ENCODE peak calls at places on chromosomes 16 and 17, in four cellular contexts. One of them, this sample, is unnamed.
A peak's percentile ranks its signal among the peaks of the same experiment; 100 is the strongest.

GRCh38 chr17:78263736-78264340 is 32.4 kb downstream of the TMEM235 start:
- DNase-seq in GM18507: no peak
- DNase-seq in left lobe of liver: peak; percentile 45
- DNase-seq in stimulated activated CD4-positive, alpha-beta T cell treated with anti-CD3 and anti-CD28 coated beads, Interleukin-2, amount 100 ng/mL, for 48 hours: no peak
- DNase-seq in this sample: no peak

GRCh38 chr17:74873874-74874614 is 1.2 kb upstream of the FDXR start:
- DNase-seq in GM18507: no peak
- DNase-seq in left lobe of liver: no peak
- DNase-seq in stimulated activated CD4-positive, alpha-beta T cell treated with anti-CD3 and anti-CD28 coated beads, Interleukin-2, amount 100 ng/mL, for 48 hours: no peak
- DNase-seq in this sample: no peak

GRCh38 chr17:68512967-68513474 is 791 bp downstream of the PRKAR1A start:
- DNase-seq in GM18507: no peak
- DNase-seq in left lobe of liver: no peak
- DNase-seq in stimulated activated CD4-positive, alpha-beta T cell treated with anti-CD3 and anti-CD28 coated beads, Interleukin-2, amount 100 ng/mL, for 48 hours: no peak
- DNase-seq in this sample: no peak

GRCh38 chr17:14746784-14747575 is 446.1 kb downstream of the HS3ST3B1 start:
- DNase-seq in GM18507: no peak
- DNase-seq in left lobe of liver: no peak
- DNase-seq in stimulated activated CD4-positive, alpha-beta T cell treated with anti-CD3 and anti-CD28 coated beads, Interleukin-2, amount 100 ng/mL, for 48 hours: no peak
- DNase-seq in this sample: peak; percentile 54

GRCh38 chr17:67862614-67863217 is 37.4 kb downstream of the BPTF start:
- DNase-seq in GM18507: no peak
- DNase-seq in left lobe of liver: no peak
- DNase-seq in stimulated activated CD4-positive, alpha-beta T cell treated with anti-CD3 and anti-CD28 coated beads, Interleukin-2, amount 100 ng/mL, for 48 hours: no peak
- DNase-seq in this sample: no peak

GRCh38 chr16:57003439-57004386 is 14.4 kb downstream of the NLRC5 start:
- DNase-seq in GM18507: no peak
- DNase-seq in left lobe of liver: no peak
- DNase-seq in stimulated activated CD4-positive, alpha-beta T cell treated with anti-CD3 and anti-CD28 coated beads, Interleukin-2, amount 100 ng/mL, for 48 hours: no peak
- DNase-seq in this sample: no peak

GRCh38 chr16:48434653-48435318 is 49.6 kb upstream of the SIAH1 start:
- DNase-seq in GM18507: no peak
- DNase-seq in left lobe of liver: no peak
- DNase-seq in stimulated activated CD4-positive, alpha-beta T cell treated with anti-CD3 and anti-CD28 coated beads, Interleukin-2, amount 100 ng/mL, for 48 hours: no peak
- DNase-seq in this sample: no peak

GRCh38 chr17:11628374-11628773 is 30.1 kb downstream of the DNAH9 start:
- DNase-seq in GM18507: no peak
- DNase-seq in left lobe of liver: no peak
- DNase-seq in stimulated activated CD4-positive, alpha-beta T cell treated with anti-CD3 and anti-CD28 coated beads, Interleukin-2, amount 100 ng/mL, for 48 hours: no peak
- DNase-seq in this sample: no peak

GRCh38 chr17:63441654-63442053 is 4.5 kb downstream of the CYB561 start:
- DNase-seq in GM18507: no peak
- DNase-seq in left lobe of liver: no peak
- DNase-seq in stimulated activated CD4-positive, alpha-beta T cell treated with anti-CD3 and anti-CD28 coated beads, Interleukin-2, amount 100 ng/mL, for 48 hours: no peak
- DNase-seq in this sample: no peak

GRCh38 chr16:89201467-89202377 is 1.4 kb upstream of the SLC22A31 start:
- DNase-seq in GM18507: no peak
- DNase-seq in left lobe of liver: no peak
- DNase-seq in stimulated activated CD4-positive, alpha-beta T cell treated with anti-CD3 and anti-CD28 coated beads, Interleukin-2, amount 100 ng/mL, for 48 hours: peak; percentile 90
- DNase-seq in this sample: peak; percentile 94

GRCh38 chr17:77842148-77842905 is 116.2 kb upstream of the TNRC6C start:
- DNase-seq in GM18507: no peak
- DNase-seq in left lobe of liver: no peak
- DNase-seq in stimulated activated CD4-positive, alpha-beta T cell treated with anti-CD3 and anti-CD28 coated beads, Interleukin-2, amount 100 ng/mL, for 48 hours: no peak
- DNase-seq in this sample: peak; percentile 20

GRCh38 chr17:55421179-55421934 is at the start of gene MMD:
- DNase-seq in GM18507: no peak
- DNase-seq in left lobe of liver: peak; percentile 66
- DNase-seq in stimulated activated CD4-positive, alpha-beta T cell treated with anti-CD3 and anti-CD28 coated beads, Interleukin-2, amount 100 ng/mL, for 48 hours: peak; percentile 13
- DNase-seq in this sample: peak; percentile 82

GRCh38 chr16:22813223-22813945 is 578 bp upstream of the HS3ST2 start:
- DNase-seq in GM18507: no peak
- DNase-seq in left lobe of liver: no peak
- DNase-seq in stimulated activated CD4-positive, alpha-beta T cell treated with anti-CD3 and anti-CD28 coated beads, Interleukin-2, amount 100 ng/mL, for 48 hours: peak; percentile 36
- DNase-seq in this sample: peak; percentile 55

GRCh38 chr17:2560658-2561057 is 32.8 kb upstream of the PAFAH1B1 start:
- DNase-seq in GM18507: no peak
- DNase-seq in left lobe of liver: no peak
- DNase-seq in stimulated activated CD4-positive, alpha-beta T cell treated with anti-CD3 and anti-CD28 coated beads, Interleukin-2, amount 100 ng/mL, for 48 hours: no peak
- DNase-seq in this sample: no peak

GRCh38 chr16:57938484-57938883 is 32.4 kb downstream of the CNGB1 start:
- DNase-seq in GM18507: no peak
- DNase-seq in left lobe of liver: no peak
- DNase-seq in stimulated activated CD4-positive, alpha-beta T cell treated with anti-CD3 and anti-CD28 coated beads, Interleukin-2, amount 100 ng/mL, for 48 hours: no peak
- DNase-seq in this sample: no peak

GRCh38 chr16:53098526-53099317 is 43.9 kb downstream of the CHD9 start:
- DNase-seq in GM18507: no peak
- DNase-seq in left lobe of liver: peak; percentile 60
- DNase-seq in stimulated activated CD4-positive, alpha-beta T cell treated with anti-CD3 and anti-CD28 coated beads, Interleukin-2, amount 100 ng/mL, for 48 hours: peak; percentile 15
- DNase-seq in this sample: peak; percentile 90

GRCh38 chr16:47817048-47817447 is 338.7 kb downstream of the ABCC12 start:
- DNase-seq in GM18507: no peak
- DNase-seq in left lobe of liver: no peak
- DNase-seq in stimulated activated CD4-positive, alpha-beta T cell treated with anti-CD3 and anti-CD28 coated beads, Interleukin-2, amount 100 ng/mL, for 48 hours: no peak
- DNase-seq in this sample: no peak

GRCh38 chr17:29784661-29785060 is 145.4 kb downstream of the SSH2 start:
- DNase-seq in GM18507: no peak
- DNase-seq in left lobe of liver: no peak
- DNase-seq in stimulated activated CD4-positive, alpha-beta T cell treated with anti-CD3 and anti-CD28 coated beads, Interleukin-2, amount 100 ng/mL, for 48 hours: no peak
- DNase-seq in this sample: no peak

GRCh38 chr16:65910291-65910690 is 456.2 kb upstream of the CDH5 start:
- DNase-seq in GM18507: no peak
- DNase-seq in left lobe of liver: no peak
- DNase-seq in stimulated activated CD4-positive, alpha-beta T cell treated with anti-CD3 and anti-CD28 coated beads, Interleukin-2, amount 100 ng/mL, for 48 hours: no peak
- DNase-seq in this sample: no peak

GRCh38 chr16:64782484-64782883 is 339.4 kb downstream of the CDH11 start:
- DNase-seq in GM18507: no peak
- DNase-seq in left lobe of liver: no peak
- DNase-seq in stimulated activated CD4-positive, alpha-beta T cell treated with anti-CD3 and anti-CD28 coated beads, Interleukin-2, amount 100 ng/mL, for 48 hours: no peak
- DNase-seq in this sample: no peak

GRCh38 chr17:16877102-16877501 is 94.8 kb downstream of the TNFRSF13B start:
- DNase-seq in GM18507: no peak
- DNase-seq in left lobe of liver: no peak
- DNase-seq in stimulated activated CD4-positive, alpha-beta T cell treated with anti-CD3 and anti-CD28 coated beads, Interleukin-2, amount 100 ng/mL, for 48 hours: no peak
- DNase-seq in this sample: no peak

GRCh38 chr16:57791903-57792461 is 10.3 kb downstream of the KIFC3 start:
- DNase-seq in GM18507: no peak
- DNase-seq in left lobe of liver: no peak
- DNase-seq in stimulated activated CD4-positive, alpha-beta T cell treated with anti-CD3 and anti-CD28 coated beads, Interleukin-2, amount 100 ng/mL, for 48 hours: no peak
- DNase-seq in this sample: no peak

GRCh38 chr17:3049705-3050295 is 13.6 kb downstream of the OR1D5 start:
- DNase-seq in GM18507: no peak
- DNase-seq in left lobe of liver: peak; percentile 33
- DNase-seq in stimulated activated CD4-positive, alpha-beta T cell treated with anti-CD3 and anti-CD28 coated beads, Interleukin-2, amount 100 ng/mL, for 48 hours: no peak
- DNase-seq in this sample: no peak

GRCh38 chr16:88505405-88506082 is 52.5 kb downstream of the ZFPM1 start:
- DNase-seq in GM18507: no peak
- DNase-seq in left lobe of liver: peak; percentile 89
- DNase-seq in stimulated activated CD4-positive, alpha-beta T cell treated with anti-CD3 and anti-CD28 coated beads, Interleukin-2, amount 100 ng/mL, for 48 hours: peak; percentile 35
- DNase-seq in this sample: no peak

GRCh38 chr16:370443-370842 is at the start of gene MRPL28:
- DNase-seq in GM18507: peak; percentile 98
- DNase-seq in left lobe of liver: peak; percentile 95
- DNase-seq in stimulated activated CD4-positive, alpha-beta T cell treated with anti-CD3 and anti-CD28 coated beads, Interleukin-2, amount 100 ng/mL, for 48 hours: peak; percentile 92
- DNase-seq in this sample: peak; percentile 94

This sample was measured in left lung.